ENCODE peak calls at places on chromosome X, in four cellular contexts. P is CD8-positive, alpha-beta T cell; A is cardiac muscle cell; D is hepatocyte. F is an unnamed sample.

GRCh38 chrX:63739885-63740284 is 45.1 kb downstream of the ARHGEF9 start:
- DNase-seq in D (no peak), A (no peak), P (no peak), F (peak; percentile 3)

GRCh38 chrX:44106864-44107263 is 133.7 kb upstream of the NDP start:
- DNase-seq in A (no peak), D (no peak), P (no peak), F (no peak)

GRCh38 chrX:66863721-66864120 is 224.8 kb upstream of the EDA2R start:
- DNase-seq in A (no peak), P (no peak), D (no peak), F (no peak)

GRCh38 chrX:77788050-77788449 is 2.0 kb upstream of the ATRX start:
- DNase-seq in P (no peak), A (no peak), D (peak; percentile 6), F (peak; percentile 51)

GRCh38 chrX:48896611-48897011 is 957 bp downstream of the TIMM17B start:
- DNase-seq in D (no peak), A (peak; percentile 28), P (no peak), F (no peak)

GRCh38 chrX:12971282-12972003 is 3.5 kb upstream of the TMSB4X start:
- DNase-seq in A (no peak), P (peak; percentile 56), D (no peak), F (peak; percentile 72)

GRCh38 chrX:10795721-10796120 is 175.3 kb upstream of the MID1 start:
- DNase-seq in A (no peak), D (peak; percentile 24), P (no peak), F (no peak)

GRCh38 chrX:2497961-2498780 is 2.6 kb downstream of the DHRSX start:
- DNase-seq in P (no peak), D (peak; percentile 66), A (peak; percentile 38), F (no peak)

GRCh38 chrX:149571770-149572169 is 15.5 kb downstream of the MAGEA9B start:
- DNase-seq in P (no peak), A (no peak), D (peak; percentile 4), F (no peak)

GRCh38 chrX:109890910-109891502 is 111.9 kb upstream of the TMEM164 start:
- DNase-seq in A (peak; percentile 74), D (peak; percentile 70), P (peak; percentile 38), F (peak; percentile 66)

GRCh38 chrX:68994135-68994882 is 165.5 kb downstream of the EFNB1 start:
- DNase-seq in P (no peak), D (no peak), A (no peak), F (no peak)

GRCh38 chrX:9907645-9908387 is 59.3 kb upstream of the CLDN34 start:
- DNase-seq in P (no peak), D (no peak), A (peak; percentile 73), F (no peak)

GRCh38 chrX:128460835-128461234 is 408.6 kb upstream of the ACTRT1 start:
- DNase-seq in D (peak; percentile 13), A (no peak), P (no peak), F (no peak)

GRCh38 chrX:14926471-14926870 is 53.2 kb downstream of the MOSPD2 start:
- DNase-seq in P (no peak), D (no peak), A (no peak), F (no peak)

GRCh38 chrX:120377179-120377578 is 15.3 kb downstream of the ATP1B4 start:
- DNase-seq in A (no peak), P (no peak), D (no peak), F (no peak)

GRCh38 chrX:10902001-10902400 is 209.1 kb upstream of the HCCS start:
- DNase-seq in D (no peak), P (no peak), A (peak; percentile 51), F (no peak)

GRCh38 chrX:104482757-104483156 is 83.2 kb upstream of the IL1RAPL2 start:
- DNase-seq in P (no peak), D (no peak), A (no peak), F (no peak)

GRCh38 chrX:39899876-39900787 is 197.6 kb downstream of the BCOR start:
- DNase-seq in P (no peak), A (no peak), D (no peak), F (no peak)

GRCh38 chrX:138519296-138519695 is 192.2 kb downstream of the FGF13 start:
- DNase-seq in A (no peak), D (peak; percentile 56), P (no peak), F (no peak)

GRCh38 chrX:4225086-4225485 is 511.6 kb upstream of the PRKX start:
- DNase-seq in A (no peak), D (peak; percentile 10), P (no peak), F (no peak)

GRCh38 chrX:24799565-24799964 is 105.8 kb downstream of the POLA1 start:
- DNase-seq in A (no peak), P (no peak), D (no peak), F (no peak)
- H3K4me3 ChIP-seq in A (no peak overlapping the region), P (no peak overlapping the region), D (no peak overlapping the region), F (no peak overlapping the region)

GRCh38 chrX:105969487-105969886 is 69.0 kb downstream of the SERPINA7 start:
- DNase-seq in A (no peak), D (no peak), P (no peak), F (no peak)

GRCh38 chrX:105973387-105973739 is 65.2 kb downstream of the SERPINA7 start:
- DNase-seq in A (no peak), D (no peak), P (no peak), F (no peak)

GRCh38 chrX:105972690-105973386 is 65.7 kb downstream of the SERPINA7 start:
- DNase-seq in A (no peak), P (no peak), D (no peak), F (no peak)

DNA sequence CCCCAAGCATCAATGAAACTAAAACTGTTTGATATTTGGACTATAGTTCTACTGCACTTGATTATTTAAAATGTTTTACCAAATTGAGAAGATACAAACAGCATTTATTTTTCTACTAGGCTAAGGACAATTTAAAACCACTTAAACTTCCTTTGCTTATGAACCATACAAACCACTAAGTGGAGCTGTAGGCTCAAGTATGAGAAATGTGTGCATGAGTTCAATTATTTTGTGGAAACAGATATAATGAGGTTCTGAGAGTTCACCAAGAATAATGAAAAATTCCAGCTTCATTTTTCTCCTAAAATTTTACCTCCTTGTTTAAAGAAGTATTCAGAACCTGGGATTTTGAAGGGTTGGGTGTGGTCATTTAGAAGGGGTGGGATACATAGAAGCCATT is 63.1 kb downstream of the SERPINA7 start:
- DNase-seq in P (no peak), D (peak; percentile 8), A (peak; percentile 48), F (no peak)
- TF ChIP-seq CTCF in P (no peak), D (peak; percentile 51), A (peak; percentile 24), F (no peak)

DNA sequence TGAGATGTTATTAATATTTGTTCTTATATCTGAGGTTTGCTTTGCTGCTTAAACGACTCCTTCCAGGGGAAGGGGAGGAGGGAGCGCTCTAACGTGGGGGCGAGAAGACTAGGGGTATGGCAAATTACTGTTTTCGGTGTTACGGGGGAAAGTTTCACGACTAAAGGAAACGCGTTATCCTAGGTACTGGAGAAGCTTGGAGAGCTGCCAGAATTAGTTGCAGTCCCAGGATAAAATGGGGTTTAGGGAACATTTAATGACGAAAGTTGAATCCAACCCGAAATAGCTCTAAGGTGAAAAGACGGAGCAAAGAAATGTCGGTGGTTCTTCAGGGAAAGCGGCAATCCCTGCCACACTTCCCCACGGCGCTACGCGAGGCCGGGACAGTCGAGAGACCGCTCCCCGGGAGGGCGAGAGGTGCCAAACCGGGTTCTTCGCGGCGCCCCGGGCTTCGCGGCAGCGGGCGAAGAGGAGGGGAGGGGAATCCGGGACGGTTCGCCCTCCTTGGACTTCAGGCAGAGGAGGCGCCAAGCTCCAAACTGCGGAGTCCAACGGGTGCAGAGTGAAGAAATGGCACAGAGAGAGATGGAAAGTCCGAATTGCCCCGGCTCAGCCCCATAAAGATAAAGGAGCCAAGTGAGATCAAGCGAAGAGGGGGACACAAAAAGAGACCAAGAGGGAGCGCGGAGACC is 719 bp downstream of the THOC2 start:
- DNase-seq in P (peak; percentile 17), A (peak; percentile 40), D (peak; percentile 41), F (peak; percentile 3)
- H3K4me3 ChIP-seq in P (peak overlapping the region; percentile 79), A (peak overlapping the region; percentile 82), D (peak overlapping the region; percentile 48), F (peak overlapping the region; percentile 78)

GRCh38 chrX:72057331-72057730 is 74.4 kb downstream of the RTL5 start:
- DNase-seq in A (peak; percentile 14), D (no peak), P (no peak), F (no peak)
- TF ChIP-seq CTCF in A (no peak), D (no peak), P (no peak), F (no peak)

GRCh38 chrX:940691-941090 is 271.8 kb downstream of the CRLF2 start:
- DNase-seq in P (no peak), A (no peak), D (no peak), F (no peak)
- H3K4me3 ChIP-seq in P (no peak overlapping the region), A (no peak overlapping the region), D (no peak overlapping the region), F (no peak overlapping the region)

F was measured in GM12865.